ENCODE peak calls at places on chromosomes 13 and 19, in eight cellular contexts. One of them, this sample, is unnamed.

GRCh38 chr19:1266818-1267440 is 2.2 kb upstream of the CIRBP start:
- DNase-seq in nephron progenitor cell: peak
- DNase-seq in SK-N-SH: peak
- DNase-seq in ACHN: peak
- DNase-seq in stimulated activated CD8-positive, alpha-beta memory T cell treated with anti-CD3 and anti-CD28 coated beads, Interleukin-7, amount 100 ng/mL, for 24 hours: no peak
- DNase-seq in heart right ventricle: peak
- DNase-seq in amygdala: no peak
- DNase-seq in SK-N-DZ: peak
- DNase-seq in this sample: no peak

GRCh38 chr19:45958763-45959516 is 14.7 kb downstream of the NOVA2 start:
- DNase-seq in nephron progenitor cell: no peak
- DNase-seq in SK-N-SH: no peak
- DNase-seq in SK-N-DZ: no peak
- DNase-seq in heart right ventricle: no peak
- DNase-seq in stimulated activated CD8-positive, alpha-beta memory T cell treated with anti-CD3 and anti-CD28 coated beads, Interleukin-7, amount 100 ng/mL, for 24 hours: no peak
- DNase-seq in ACHN: no peak
- DNase-seq in amygdala: no peak
- DNase-seq in this sample: no peak

GRCh38 chr13:78326608-78327007 is 276.7 kb downstream of the POU4F1 start:
- DNase-seq in nephron progenitor cell: no peak
- DNase-seq in ACHN: no peak
- DNase-seq in heart right ventricle: no peak
- DNase-seq in SK-N-SH: peak
- DNase-seq in amygdala: no peak
- DNase-seq in stimulated activated CD8-positive, alpha-beta memory T cell treated with anti-CD3 and anti-CD28 coated beads, Interleukin-7, amount 100 ng/mL, for 24 hours: no peak
- DNase-seq in SK-N-DZ: no peak
- DNase-seq in this sample: no peak

GRCh38 chr19:14686411-14686810 is 3.4 kb upstream of the ZNF333 start:
- DNase-seq in ACHN: peak
- DNase-seq in nephron progenitor cell: no peak
- DNase-seq in SK-N-SH: no peak
- DNase-seq in stimulated activated CD8-positive, alpha-beta memory T cell treated with anti-CD3 and anti-CD28 coated beads, Interleukin-7, amount 100 ng/mL, for 24 hours: no peak
- DNase-seq in SK-N-DZ: no peak
- DNase-seq in amygdala: no peak
- DNase-seq in heart right ventricle: no peak
- DNase-seq in this sample: no peak

GRCh38 chr13:110807546-110807945 is 94.0 kb downstream of the ING1 start:
- DNase-seq in stimulated activated CD8-positive, alpha-beta memory T cell treated with anti-CD3 and anti-CD28 coated beads, Interleukin-7, amount 100 ng/mL, for 24 hours: no peak
- DNase-seq in SK-N-DZ: no peak
- DNase-seq in SK-N-SH: no peak
- DNase-seq in ACHN: no peak
- DNase-seq in nephron progenitor cell: no peak
- DNase-seq in heart right ventricle: no peak
- DNase-seq in amygdala: no peak
- DNase-seq in this sample: no peak

GRCh38 chr19:48491793-48492123 is 19.9 kb downstream of the LMTK3 start:
- DNase-seq in SK-N-DZ: no peak
- DNase-seq in amygdala: no peak
- DNase-seq in SK-N-SH: no peak
- DNase-seq in ACHN: no peak
- DNase-seq in stimulated activated CD8-positive, alpha-beta memory T cell treated with anti-CD3 and anti-CD28 coated beads, Interleukin-7, amount 100 ng/mL, for 24 hours: no peak
- DNase-seq in nephron progenitor cell: peak
- DNase-seq in heart right ventricle: no peak
- DNase-seq in this sample: no peak

GRCh38 chr13:35349673-35350278 is 126.7 kb downstream of the MAB21L1 start:
- DNase-seq in SK-N-SH: no peak
- DNase-seq in ACHN: peak
- DNase-seq in nephron progenitor cell: no peak
- DNase-seq in SK-N-DZ: no peak
- DNase-seq in amygdala: no peak
- DNase-seq in stimulated activated CD8-positive, alpha-beta memory T cell treated with anti-CD3 and anti-CD28 coated beads, Interleukin-7, amount 100 ng/mL, for 24 hours: no peak
- DNase-seq in heart right ventricle: no peak
- DNase-seq in this sample: no peak

GRCh38 chr19:34180273-34180672 is 8.0 kb downstream of the LSM14A start:
- DNase-seq in amygdala: no peak
- DNase-seq in stimulated activated CD8-positive, alpha-beta memory T cell treated with anti-CD3 and anti-CD28 coated beads, Interleukin-7, amount 100 ng/mL, for 24 hours: no peak
- DNase-seq in SK-N-SH: no peak
- DNase-seq in nephron progenitor cell: no peak
- DNase-seq in SK-N-DZ: no peak
- DNase-seq in heart right ventricle: no peak
- DNase-seq in ACHN: no peak
- DNase-seq in this sample: no peak

GRCh38 chr19:36719687-36720556 is 32.5 kb downstream of the ZNF567 start:
- DNase-seq in amygdala: no peak
- DNase-seq in heart right ventricle: no peak
- DNase-seq in nephron progenitor cell: no peak
- DNase-seq in stimulated activated CD8-positive, alpha-beta memory T cell treated with anti-CD3 and anti-CD28 coated beads, Interleukin-7, amount 100 ng/mL, for 24 hours: no peak
- DNase-seq in SK-N-SH: no peak
- DNase-seq in ACHN: peak
- DNase-seq in SK-N-DZ: no peak
- DNase-seq in this sample: no peak

GRCh38 chr13:41633776-41634175 is 176.4 kb downstream of the RGCC start:
- DNase-seq in ACHN: no peak
- DNase-seq in SK-N-DZ: no peak
- DNase-seq in stimulated activated CD8-positive, alpha-beta memory T cell treated with anti-CD3 and anti-CD28 coated beads, Interleukin-7, amount 100 ng/mL, for 24 hours: no peak
- DNase-seq in nephron progenitor cell: no peak
- DNase-seq in amygdala: no peak
- DNase-seq in heart right ventricle: no peak
- DNase-seq in SK-N-SH: no peak
- DNase-seq in this sample: no peak

GRCh38 chr13:40247845-40248244 is 418.6 kb downstream of the FOXO1 start:
- DNase-seq in nephron progenitor cell: no peak
- DNase-seq in SK-N-DZ: no peak
- DNase-seq in SK-N-SH: no peak
- DNase-seq in ACHN: no peak
- DNase-seq in stimulated activated CD8-positive, alpha-beta memory T cell treated with anti-CD3 and anti-CD28 coated beads, Interleukin-7, amount 100 ng/mL, for 24 hours: no peak
- DNase-seq in amygdala: no peak
- DNase-seq in heart right ventricle: no peak
- DNase-seq in this sample: no peak

GRCh38 chr19:3020321-3020960 is 8.6 kb downstream of the TLE2 start:
- DNase-seq in stimulated activated CD8-positive, alpha-beta memory T cell treated with anti-CD3 and anti-CD28 coated beads, Interleukin-7, amount 100 ng/mL, for 24 hours: no peak
- DNase-seq in nephron progenitor cell: no peak
- DNase-seq in amygdala: no peak
- DNase-seq in ACHN: no peak
- DNase-seq in heart right ventricle: no peak
- DNase-seq in SK-N-SH: no peak
- DNase-seq in SK-N-DZ: no peak
- DNase-seq in this sample: no peak

GRCh38 chr19:58450836-58451357 is 525 bp upstream of the ZNF324B start:
- DNase-seq in nephron progenitor cell: no peak
- DNase-seq in heart right ventricle: no peak
- DNase-seq in amygdala: no peak
- DNase-seq in SK-N-DZ: no peak
- DNase-seq in stimulated activated CD8-positive, alpha-beta memory T cell treated with anti-CD3 and anti-CD28 coated beads, Interleukin-7, amount 100 ng/mL, for 24 hours: no peak
- DNase-seq in ACHN: no peak
- DNase-seq in SK-N-SH: no peak
- DNase-seq in this sample: no peak